ENCODE peak calls at places on chromosomes 4 and X, in five cellular contexts. Z is CD4-positive, alpha-beta memory T cell; N is MM.1S; T is RPMI8226; J is caudate nucleus. Q is an unnamed sample.

GRCh38 chr4:150236626-150237025 is 158.4 kb downstream of the DCLK2 start:
- DNase-seq in Z (no peak), N (no peak), T (no peak), J (no peak), Q (no peak)

GRCh38 chr4:176668324-176668723 is 124.4 kb downstream of the VEGFC start:
- DNase-seq in Z (no peak), N (no peak), T (no peak), J (no peak), Q (no peak)

GRCh38 chrX:109485470-109486340 is 3.8 kb upstream of the GUCY2F start:
- DNase-seq in Z (peak), N (peak), T (peak), J (no peak), Q (peak)

GRCh38 chrX:46678232-46678631 is 80.7 kb downstream of the SLC9A7 start:
- DNase-seq in Z (no peak), N (no peak), T (no peak), J (no peak), Q (no peak)

GRCh38 chr4:183353557-183353956 is 31.3 kb upstream of the CLDN24 start:
- DNase-seq in Z (no peak), N (no peak), T (no peak), J (no peak), Q (no peak)

GRCh38 chrX:48826135-48826875 is at the start of gene ERAS:
- DNase-seq in Z (no peak), N (peak), T (no peak), J (no peak), Q (no peak)

GRCh38 chr4:188297873-188298272 is 158.6 kb downstream of the TRIML1 start:
- DNase-seq in Z (no peak), N (no peak), T (no peak), J (no peak), Q (no peak)

GRCh38 chr4:3824521-3825270 is 58.5 kb downstream of the ADRA2C start:
- DNase-seq in Z (no peak), N (no peak), T (no peak), J (no peak), Q (no peak)

GRCh38 chrX:34586507-34586906 is 70.6 kb downstream of the TMEM47 start:
- DNase-seq in Z (no peak), N (no peak), T (no peak), J (no peak), Q (no peak)

GRCh38 chr4:165597581-165598480 is 219.0 kb downstream of the CPE start:
- DNase-seq in Z (no peak), N (no peak), T (no peak), J (no peak), Q (no peak)

GRCh38 chrX:1491851-1492349 is 39.2 kb upstream of the ASMTL start:
- DNase-seq in Z (peak), N (peak), T (peak), J (no peak), Q (no peak)

GRCh38 chrX:44536198-44536597 is 6.5 kb downstream of the FUNDC1 start:
- DNase-seq in Z (no peak), N (no peak), T (no peak), J (no peak), Q (no peak)

GRCh38 chr4:4637710-4638109 is 95.9 kb upstream of the STX18 start:
- DNase-seq in Z (no peak), N (no peak), T (no peak), J (no peak), Q (no peak)

GRCh38 chrX:37830371-37830770 is 17.0 kb downstream of the DYNLT3 start:
- DNase-seq in Z (no peak), N (no peak), T (no peak), J (no peak), Q (no peak)

GRCh38 chr4:36198068-36198808 is 46.1 kb downstream of the ARAP2 start:
- DNase-seq in Z (no peak), N (no peak), T (no peak), J (no peak), Q (no peak)

GRCh38 chr4:19936471-19936870 is 315.2 kb upstream of the SLIT2 start:
- DNase-seq in Z (no peak), N (no peak), T (no peak), J (no peak), Q (no peak)

GRCh38 chrX:16022580-16023170 is 100.7 kb upstream of the GRPR start:
- DNase-seq in Z (no peak), N (no peak), T (no peak), J (no peak), Q (no peak)

GRCh38 chrX:47030339-47030738 is 47.9 kb upstream of the RGN start:
- DNase-seq in Z (peak), N (peak), T (peak), J (no peak), Q (peak)

GRCh38 chr4:170391066-170391754 is 301.5 kb upstream of the AADAT start:
- DNase-seq in Z (no peak), N (no peak), T (no peak), J (no peak), Q (no peak)

GRCh38 chr4:41207330-41207831 is 7.0 kb downstream of the APBB2 start:
- DNase-seq in Z (no peak), N (no peak), T (no peak), J (no peak), Q (no peak)